ENCODE peak calls at places on chromosomes 5 and 9, in eight cellular contexts. J is transverse colon, T is gastrocnemius medialis, A is tibial nerve, V is RWPE2, B is A549, P is lower lobe of right lung, C is aorta. S is an unnamed sample.

GRCh38 chr5:126139086-126139485 is 284.1 kb upstream of the GRAMD2B start:
- DNase-seq in J (no peak), P (no peak), A (no peak), V (no peak), B (no peak), C (no peak), T (no peak), S (no peak)

GRCh38 chr5:124252094-124252750 is 494.2 kb downstream of the ZNF608 start:
- DNase-seq in T (no peak), A (no peak), J (no peak), B (no peak), V (no peak), P (no peak), C (no peak), S (no peak)

GRCh38 chr5:5335708-5336211 is 86.7 kb upstream of the ICE1 start:
- DNase-seq in A (no peak), V (no peak), P (no peak), C (no peak), B (peak; percentile 46), T (no peak), J (no peak), S (no peak)

GRCh38 chr5:8907168-8907868 is 638.6 kb downstream of the SEMA5A start:
- DNase-seq in C (no peak), B (no peak), A (no peak), T (no peak), J (no peak), V (no peak), P (no peak), S (no peak)

GRCh38 chr9:20048985-20049384 is 260.1 kb upstream of the SLC24A2 start:
- DNase-seq in A (no peak), C (no peak), V (no peak), B (no peak), P (no peak), J (no peak), T (no peak), S (no peak)

GRCh38 chr9:37939575-37940095 is 35.7 kb upstream of the SLC25A51 start:
- DNase-seq in V (no peak), J (no peak), B (no peak), P (no peak), C (no peak), A (no peak), T (no peak), S (no peak)

GRCh38 chr5:90932052-90932699 is 373.6 kb downstream of the ADGRV1 start:
- DNase-seq in T (peak; percentile 11), V (no peak), J (peak; percentile 47), C (no peak), A (peak; percentile 73), P (no peak), B (peak; percentile 47), S (no peak)

GRCh38 chr9:69937830-69938535 is 105.7 kb upstream of the MAMDC2 start:
- DNase-seq in C (no peak), P (no peak), B (no peak), V (no peak), A (no peak), T (no peak), J (no peak), S (no peak)

GRCh38 chr9:136482046-136482792 is 621 bp downstream of the SEC16A start:
- DNase-seq in P (no peak), A (peak; percentile 29), C (no peak), V (no peak), T (no peak), J (peak; percentile 49), B (no peak), S (no peak)

GRCh38 chr5:90015584-90016018 is 394.0 kb downstream of the CETN3 start:
- DNase-seq in J (no peak), A (no peak), V (no peak), C (no peak), T (no peak), P (no peak), B (no peak), S (no peak)

GRCh38 chr9:98185021-98185567 is 7.3 kb downstream of the CORO2A start:
- DNase-seq in V (no peak), A (no peak), J (no peak), C (no peak), P (no peak), B (no peak), T (no peak), S (no peak)

GRCh38 chr9:137031904-137032639 is at the start of gene FUT7:
- DNase-seq in V (no peak), J (no peak), C (no peak), B (no peak), T (no peak), P (no peak), A (no peak), S (no peak)

GRCh38 chr5:16853511-16853910 is 82.6 kb downstream of the MYO10 start:
- DNase-seq in B (no peak), J (no peak), C (no peak), P (no peak), T (no peak), A (no peak), V (no peak), S (no peak)

GRCh38 chr5:5244581-5244980 is 104.5 kb downstream of the ADAMTS16 start:
- DNase-seq in B (no peak), C (no peak), V (no peak), P (no peak), J (no peak), A (no peak), T (no peak), S (no peak)

GRCh38 chr5:79417495-79417894 is 96.4 kb downstream of the HOMER1 start:
- DNase-seq in A (no peak), B (no peak), J (no peak), V (no peak), C (no peak), T (no peak), P (no peak), S (no peak)

GRCh38 chr5:118883396-118883795 is 105.0 kb downstream of the DTWD2 start:
- DNase-seq in V (no peak), J (no peak), T (no peak), B (no peak), P (no peak), A (no peak), C (no peak), S (no peak)

GRCh38 chr9:8384126-8384525 is 584.5 kb upstream of the DMAC1 start:
- DNase-seq in A (no peak), C (no peak), P (no peak), V (no peak), J (no peak), B (no peak), T (no peak), S (no peak)

GRCh38 chr9:137892424-137893191 is 15.0 kb downstream of the CACNA1B start:
- DNase-seq in P (no peak), A (no peak), V (no peak), B (no peak), C (peak; percentile 68), J (no peak), T (no peak), S (peak; percentile 65)

GRCh38 chr5:50593681-50594080 is 72.8 kb upstream of the PARP8 start:
- DNase-seq in V (no peak), T (no peak), A (no peak), B (no peak), P (no peak), C (no peak), J (no peak), S (no peak)
- H3K4me1 ChIP-seq in V (peaks cover 18% of the 10 kb centered on the region), T (no peaks in the 10 kb centered on the region), A (no peaks in the 10 kb centered on the region), B (no peaks in the 10 kb centered on the region), P (no peaks in the 10 kb centered on the region), C (no peaks in the 10 kb centered on the region), J (no peaks in the 10 kb centered on the region), S (no peaks in the 10 kb centered on the region)

GRCh38 chr5:175690025-175690424 is 32.2 kb downstream of the HRH2 start:
- DNase-seq in P (no peak), V (peak; percentile 36), A (no peak), B (no peak), T (no peak), J (no peak), C (peak; percentile 53), S (peak; percentile 52)
- H3K4me1 ChIP-seq in P (peaks cover 36% of the 10 kb centered on the region), V (no peaks in the 10 kb centered on the region), A (no peaks in the 10 kb centered on the region), B (no peaks in the 10 kb centered on the region), T (peaks cover 5% of the 10 kb centered on the region), J (no peaks in the 10 kb centered on the region), C (no peaks in the 10 kb centered on the region), S (no peaks in the 10 kb centered on the region)

GRCh38 chr5:139121120-139121519 is 77.0 kb downstream of the SIL1 start:
- DNase-seq in P (no peak), B (no peak), V (no peak), J (no peak), C (no peak), A (no peak), T (no peak), S (no peak)
- H3K4me1 ChIP-seq in P (no peaks in the 10 kb centered on the region), B (no peaks in the 10 kb centered on the region), V (no peaks in the 10 kb centered on the region), J (no peaks in the 10 kb centered on the region), C (peaks cover 9% of the 10 kb centered on the region), A (no peaks in the 10 kb centered on the region), T (peaks cover 45% of the 10 kb centered on the region), S (peaks cover 4% of the 10 kb centered on the region)

GRCh38 chr9:115202960-115203751 is 85.2 kb upstream of the TNC start:
- DNase-seq in B (no peak), T (no peak), J (peak; percentile 20), P (no peak), V (no peak), C (no peak), A (no peak), S (no peak)
- H3K4me1 ChIP-seq in B (peaks cover 12% of the 10 kb centered on the region), T (no peaks in the 10 kb centered on the region), J (no peaks in the 10 kb centered on the region), P (no peaks in the 10 kb centered on the region), V (peaks cover 31% of the 10 kb centered on the region), C (no peaks in the 10 kb centered on the region), A (no peaks in the 10 kb centered on the region), S (no peaks in the 10 kb centered on the region)